ENCODE peak calls at places on chromosome 12, in six cellular contexts. Z, E, A, T, P and Y are unnamed samples.

GRCh38 chr12:103197725-103198388 is 240.4 kb downstream of the ASCL1 start:
- DNase-seq in A (no peak), Z (no peak), E (no peak), T (peak; percentile 57), P (no peak), Y (no peak)

GRCh38 chr12:2681426-2682205 is 113.2 kb upstream of the FKBP4 start:
- DNase-seq in P (no peak), A (no peak), E (no peak), Z (no peak), T (peak; percentile 57), Y (no peak)

GRCh38 chr12:52799498-52800211 is 3.7 kb upstream of the KRT3 start:
- DNase-seq in A (no peak), P (no peak), E (no peak), Z (no peak), T (no peak), Y (no peak)

GRCh38 chr12:74394647-74395046 is 143.0 kb upstream of the ATXN7L3B start:
- DNase-seq in P (no peak), T (no peak), E (no peak), Z (no peak), A (no peak), Y (no peak)

GRCh38 chr12:97560359-97560758 is 97.8 kb downstream of the RMST start:
- DNase-seq in T (peak; percentile 68), Z (no peak), P (no peak), A (no peak), E (no peak), Y (no peak)

GRCh38 chr12:40969796-40970195 is 218.3 kb upstream of the PDZRN4 start:
- DNase-seq in Z (no peak), E (no peak), T (peak; percentile 57), P (no peak), A (no peak), Y (no peak)

GRCh38 chr12:39314547-39314946 is 128.4 kb downstream of the KIF21A start:
- DNase-seq in A (no peak), Z (no peak), E (no peak), T (no peak), P (no peak), Y (no peak)

GRCh38 chr12:3493225-3494049 is 2.4 kb downstream of the PRMT8 start:
- DNase-seq in P (no peak), E (no peak), T (peak; percentile 74), Z (no peak), A (peak; percentile 5), Y (no peak)

GRCh38 chr12:132559652-132560420 is 50.5 kb downstream of the LRCOL1 start:
- DNase-seq in Z (no peak), P (peak; percentile 57), T (peak; percentile 89), A (peak; percentile 56), E (no peak), Y (peak; percentile 62)

GRCh38 chr12:27177716-27178115 is 66.4 kb upstream of the STK38L start:
- DNase-seq in T (no peak), Z (no peak), E (no peak), A (no peak), P (no peak), Y (no peak)

GRCh38 chr12:64497484-64497883 is 45.6 kb downstream of the TBK1 start:
- DNase-seq in A (no peak), Z (no peak), T (no peak), P (no peak), E (no peak), Y (no peak)

GRCh38 chr12:103140217-103140616 is 182.7 kb downstream of the ASCL1 start:
- DNase-seq in P (no peak), A (no peak), T (no peak), Z (no peak), E (no peak), Y (no peak)

GRCh38 chr12:52521175-52521574 is 981 bp upstream of the KRT5 start:
- DNase-seq in P (no peak), T (peak; percentile 77), E (no peak), Z (peak; percentile 86), A (no peak), Y (no peak)

GRCh38 chr12:113154351-113154973 is 4.9 kb downstream of the CFAP73 start:
- DNase-seq in A (peak; percentile 23), E (no peak), T (peak; percentile 90), P (no peak), Z (no peak), Y (peak; percentile 40)

GRCh38 chr12:70849265-70849960 is 71.1 kb downstream of the PTPRR start:
- DNase-seq in Z (no peak), T (no peak), P (no peak), E (no peak), A (no peak), Y (peak; percentile 14)

GRCh38 chr12:22856120-22856699 is 231.2 kb downstream of the ETNK1 start:
- DNase-seq in Z (no peak), P (no peak), E (no peak), A (no peak), T (no peak), Y (peak; percentile 31)

GRCh38 chr12:112353389-112353788 is 28.8 kb downstream of the HECTD4 start:
- DNase-seq in P (no peak), Z (no peak), T (no peak), A (no peak), E (no peak), Y (no peak)

GRCh38 chr12:49930515-49931288 is 19.8 kb upstream of the AQP2 start:
- DNase-seq in E (no peak), P (no peak), A (no peak), Z (no peak), T (no peak), Y (peak; percentile 20)

GRCh38 chr12:66352197-66352596 is 49.9 kb downstream of the HELB start:
- DNase-seq in A (peak; percentile 9), E (no peak), Z (no peak), P (peak; percentile 16), T (peak; percentile 92), Y (no peak)

GRCh38 chr12:56679834-56680575 is 8.1 kb downstream of the PTGES3 start:
- DNase-seq in A (no peak), P (no peak), Z (no peak), T (peak; percentile 19), E (no peak), Y (no peak)

GRCh38 chr12:48999371-49000131 is at the start of gene DDN:
- DNase-seq in Z (no peak), E (peak; percentile 11), A (peak; percentile 68), T (peak; percentile 86), P (no peak), Y (no peak)

GRCh38 chr12:86331457-86331856 is 75.3 kb upstream of the MGAT4C start:
- DNase-seq in T (peak; percentile 54), E (no peak), P (no peak), Z (no peak), A (no peak), Y (no peak)

GRCh38 chr12:28603801-28604200 is 413.5 kb downstream of the CCDC91 start:
- DNase-seq in P (no peak), T (no peak), E (no peak), A (no peak), Z (no peak), Y (no peak)

GRCh38 chr12:120224304-120225199 is 23.6 kb upstream of the RPLP0 start:
- DNase-seq in Z (no peak), A (no peak), P (no peak), E (no peak), T (peak; percentile 56), Y (peak; percentile 30)

GRCh38 chr12:102479099-102479887 is 1.1 kb downstream of the IGF1 start:
- DNase-seq in T (peak; percentile 62), A (no peak), Z (no peak), P (no peak), E (no peak), Y (no peak)

GRCh38 chr12:119594772-119595445 is 1.3 kb downstream of the TMEM233 start:
- DNase-seq in E (no peak), Z (no peak), P (peak; percentile 8), T (peak; percentile 83), A (no peak), Y (peak; percentile 20)

GRCh38 chr12:109088818-109089217 is 4.5 kb downstream of the ALKBH2 start:
- DNase-seq in T (peak; percentile 38), P (no peak), Z (no peak), E (no peak), A (no peak), Y (no peak)